ENCODE peak calls at places on chromosomes 6 and 20, in five cellular contexts. One of them, this sample, is unnamed.
A peak's percentile ranks its signal among the peaks of the same experiment; 100 is the strongest.

GRCh38 chr6:130293800-130294199 is 71.0 kb upstream of the SAMD3 start:
- DNase-seq in NCI-H2171 treated with DMSO at 0.1 percent for 48 hours: no peak
- DNase-seq in Kasumi-1: peak; percentile 55
- DNase-seq in AG09319: peak; percentile 49
- DNase-seq in amniotic stem cell: peak; percentile 39
- DNase-seq in this sample: peak; percentile 82

GRCh38 chr20:3046677-3047462 is 1.0 kb downstream of the MRPS26 start:
- DNase-seq in NCI-H2171 treated with DMSO at 0.1 percent for 48 hours: peak; percentile 70
- DNase-seq in Kasumi-1: no peak
- DNase-seq in AG09319: no peak
- DNase-seq in amniotic stem cell: no peak
- DNase-seq in this sample: no peak

GRCh38 chr20:64055893-64056638 is 6.6 kb upstream of the SOX18 start:
- DNase-seq in NCI-H2171 treated with DMSO at 0.1 percent for 48 hours: peak; percentile 63
- DNase-seq in Kasumi-1: no peak
- DNase-seq in AG09319: no peak
- DNase-seq in amniotic stem cell: no peak
- DNase-seq in this sample: no peak

GRCh38 chr6:137631323-137631722 is 137.1 kb upstream of the OLIG3 start:
- DNase-seq in NCI-H2171 treated with DMSO at 0.1 percent for 48 hours: no peak
- DNase-seq in Kasumi-1: no peak
- DNase-seq in AG09319: no peak
- DNase-seq in amniotic stem cell: no peak
- DNase-seq in this sample: no peak

GRCh38 chr6:33450434-33450833 is 3.9 kb upstream of the ZBTB9 start:
- DNase-seq in NCI-H2171 treated with DMSO at 0.1 percent for 48 hours: no peak
- DNase-seq in Kasumi-1: peak; percentile 17
- DNase-seq in AG09319: no peak
- DNase-seq in amniotic stem cell: no peak
- DNase-seq in this sample: no peak

GRCh38 chr6:158399040-158399700 is 86.9 kb downstream of the TULP4 start:
- DNase-seq in NCI-H2171 treated with DMSO at 0.1 percent for 48 hours: no peak
- DNase-seq in Kasumi-1: no peak
- DNase-seq in AG09319: no peak
- DNase-seq in amniotic stem cell: no peak
- DNase-seq in this sample: no peak

GRCh38 chr6:106300944-106301343 is 24.6 kb downstream of the ATG5 start:
- DNase-seq in NCI-H2171 treated with DMSO at 0.1 percent for 48 hours: peak; percentile 22
- DNase-seq in Kasumi-1: peak; percentile 58
- DNase-seq in AG09319: peak; percentile 31
- DNase-seq in amniotic stem cell: peak; percentile 32
- DNase-seq in this sample: peak; percentile 42

GRCh38 chr20:32636278-32636677 is 37.5 kb downstream of the C20orf203 start:
- DNase-seq in NCI-H2171 treated with DMSO at 0.1 percent for 48 hours: no peak
- DNase-seq in Kasumi-1: no peak
- DNase-seq in AG09319: no peak
- DNase-seq in amniotic stem cell: no peak
- DNase-seq in this sample: no peak

GRCh38 chr20:43895235-43895634 is 19.4 kb upstream of the TOX2 start:
- DNase-seq in NCI-H2171 treated with DMSO at 0.1 percent for 48 hours: no peak
- DNase-seq in Kasumi-1: no peak
- DNase-seq in AG09319: no peak
- DNase-seq in amniotic stem cell: no peak
- DNase-seq in this sample: peak; percentile 52

GRCh38 chr6:20704325-20704724 is 170.1 kb downstream of the CDKAL1 start:
- DNase-seq in NCI-H2171 treated with DMSO at 0.1 percent for 48 hours: no peak
- DNase-seq in Kasumi-1: no peak
- DNase-seq in AG09319: no peak
- DNase-seq in amniotic stem cell: no peak
- DNase-seq in this sample: no peak

GRCh38 chr20:43029161-43029560 is 160.5 kb downstream of the PTPRT start:
- DNase-seq in NCI-H2171 treated with DMSO at 0.1 percent for 48 hours: no peak
- DNase-seq in Kasumi-1: no peak
- DNase-seq in AG09319: no peak
- DNase-seq in amniotic stem cell: no peak
- DNase-seq in this sample: no peak

GRCh38 chr6:168545428-168545827 is 104.4 kb downstream of the SMOC2 start:
- DNase-seq in NCI-H2171 treated with DMSO at 0.1 percent for 48 hours: no peak
- DNase-seq in Kasumi-1: no peak
- DNase-seq in AG09319: no peak
- DNase-seq in amniotic stem cell: no peak
- DNase-seq in this sample: no peak

GRCh38 chr6:105596284-105596755 is 193.4 kb upstream of the PREP start:
- DNase-seq in NCI-H2171 treated with DMSO at 0.1 percent for 48 hours: no peak
- DNase-seq in Kasumi-1: no peak
- DNase-seq in AG09319: peak; percentile 84
- DNase-seq in amniotic stem cell: peak; percentile 50
- DNase-seq in this sample: peak; percentile 87

GRCh38 chr6:111750753-111751684 is 122.2 kb downstream of the FYN start:
- DNase-seq in NCI-H2171 treated with DMSO at 0.1 percent for 48 hours: no peak
- DNase-seq in Kasumi-1: no peak
- DNase-seq in AG09319: no peak
- DNase-seq in amniotic stem cell: no peak
- DNase-seq in this sample: no peak

GRCh38 chr6:135185483-135185882 is 4.4 kb downstream of the MYB start:
- DNase-seq in NCI-H2171 treated with DMSO at 0.1 percent for 48 hours: peak; percentile 35
- DNase-seq in Kasumi-1: peak; percentile 49
- DNase-seq in AG09319: no peak
- DNase-seq in amniotic stem cell: no peak
- DNase-seq in this sample: no peak

GRCh38 chr20:23049933-23050838 is 714 bp upstream of the THBD start:
- DNase-seq in NCI-H2171 treated with DMSO at 0.1 percent for 48 hours: no peak
- DNase-seq in Kasumi-1: peak; percentile 25
- DNase-seq in AG09319: no peak
- DNase-seq in amniotic stem cell: no peak
- DNase-seq in this sample: no peak

GRCh38 chr20:47330933-47331708 is 25.4 kb downstream of the ZMYND8 start:
- DNase-seq in NCI-H2171 treated with DMSO at 0.1 percent for 48 hours: no peak
- DNase-seq in Kasumi-1: no peak
- DNase-seq in AG09319: no peak
- DNase-seq in amniotic stem cell: no peak
- DNase-seq in this sample: peak; percentile 85

GRCh38 chr6:34671801-34672656 is 24.5 kb downstream of the ILRUN start:
- DNase-seq in NCI-H2171 treated with DMSO at 0.1 percent for 48 hours: no peak
- DNase-seq in Kasumi-1: peak; percentile 13
- DNase-seq in AG09319: no peak
- DNase-seq in amniotic stem cell: no peak
- DNase-seq in this sample: peak; percentile 66

GRCh38 chr6:14635195-14635594 is 517.6 kb downstream of the CD83 start:
- DNase-seq in NCI-H2171 treated with DMSO at 0.1 percent for 48 hours: no peak
- DNase-seq in Kasumi-1: no peak
- DNase-seq in AG09319: no peak
- DNase-seq in amniotic stem cell: no peak
- DNase-seq in this sample: no peak

GRCh38 chr6:113481910-113482309 is 375.2 kb upstream of the MARCKS start:
- DNase-seq in NCI-H2171 treated with DMSO at 0.1 percent for 48 hours: no peak
- DNase-seq in Kasumi-1: no peak
- DNase-seq in AG09319: no peak
- DNase-seq in amniotic stem cell: no peak
- DNase-seq in this sample: no peak

GRCh38 chr6:143510991-143511891 is at the start of gene FUCA2:
- DNase-seq in NCI-H2171 treated with DMSO at 0.1 percent for 48 hours: peak; percentile 70
- DNase-seq in Kasumi-1: peak; percentile 67
- DNase-seq in AG09319: peak; percentile 75
- DNase-seq in amniotic stem cell: peak; percentile 52
- DNase-seq in this sample: peak; percentile 88

GRCh38 chr20:64107736-64108457 is 532 bp upstream of the NPBWR2 start:
- DNase-seq in NCI-H2171 treated with DMSO at 0.1 percent for 48 hours: no peak
- DNase-seq in Kasumi-1: peak; percentile 84
- DNase-seq in AG09319: no peak
- DNase-seq in amniotic stem cell: no peak
- DNase-seq in this sample: no peak

GRCh38 chr6:137736048-137736846 is 130.8 kb upstream of the TNFAIP3 start:
- DNase-seq in NCI-H2171 treated with DMSO at 0.1 percent for 48 hours: no peak
- DNase-seq in Kasumi-1: no peak
- DNase-seq in AG09319: no peak
- DNase-seq in amniotic stem cell: no peak
- DNase-seq in this sample: no peak

GRCh38 chr20:62666736-62667529 is 24.6 kb downstream of the SLCO4A1 start:
- DNase-seq in NCI-H2171 treated with DMSO at 0.1 percent for 48 hours: no peak
- DNase-seq in Kasumi-1: no peak
- DNase-seq in AG09319: no peak
- DNase-seq in amniotic stem cell: no peak
- DNase-seq in this sample: no peak

GRCh38 chr20:19890358-19891117 is 126.6 kb upstream of the NAA20 start:
- DNase-seq in NCI-H2171 treated with DMSO at 0.1 percent for 48 hours: no peak
- DNase-seq in Kasumi-1: no peak
- DNase-seq in AG09319: no peak
- DNase-seq in amniotic stem cell: no peak
- DNase-seq in this sample: no peak

GRCh38 chr20:6668546-6668945 is 98.9 kb upstream of the BMP2 start:
- DNase-seq in NCI-H2171 treated with DMSO at 0.1 percent for 48 hours: no peak
- DNase-seq in Kasumi-1: no peak
- DNase-seq in AG09319: no peak
- DNase-seq in amniotic stem cell: no peak
- DNase-seq in this sample: no peak